ENCODE peak calls at places on chromosomes 1 and 21, in eight cellular contexts. V is left lung; X is IMR-90; L is esophagus squamous epithelium; A is adrenal gland; R is lower lobe of right lung; J is CD8-positive, alpha-beta T cell; N is pancreas. C is an unnamed sample. For H3K4me1, the result is how much of the 10 kb centered on the place peaks cover.

GRCh38 chr1:221118176-221118937 is 239.1 kb downstream of the HLX start:
- DNase-seq in V (no peak), X (no peak), L (no peak), A (no peak), R (no peak), J (no peak), N (no peak), C (no peak)

GRCh38 chr1:186626969-186627368 is 53.3 kb downstream of the PTGS2 start:
- DNase-seq in V (no peak), X (peak), L (no peak), A (no peak), R (no peak), J (no peak), N (no peak), C (no peak)

GRCh38 chr1:192382758-192383157 is 66.0 kb downstream of the RGS21 start:
- DNase-seq in V (no peak), X (no peak), L (no peak), A (no peak), R (no peak), J (no peak), N (no peak), C (no peak)

GRCh38 chr1:218718216-218718615 is 373.1 kb downstream of the TGFB2 start:
- DNase-seq in V (no peak), X (peak), L (no peak), A (no peak), R (no peak), J (no peak), N (no peak), C (no peak)

GRCh38 chr1:81371864-81372263 is 428.9 kb upstream of the ADGRL2 start:
- DNase-seq in V (no peak), X (no peak), L (no peak), A (no peak), R (no peak), J (no peak), N (no peak), C (no peak)

GRCh38 chr1:192788184-192788583 is 20.7 kb upstream of the RGS2 start:
- DNase-seq in V (no peak), X (peak), L (no peak), A (peak), R (no peak), J (no peak), N (no peak), C (peak)

GRCh38 chr1:57422271-57423134 is 1.4 kb downstream of the DAB1 start:
- DNase-seq in V (peak), X (peak), L (no peak), A (no peak), R (no peak), J (no peak), N (no peak), C (no peak)

GRCh38 chr21:32981096-32981495 is 44.6 kb upstream of the OLIG2 start:
- DNase-seq in V (no peak), X (no peak), L (no peak), A (no peak), R (no peak), J (no peak), N (no peak), C (no peak)

GRCh38 chr1:91764471-91765115 is 121.4 kb downstream of the TGFBR3 start:
- DNase-seq in V (no peak), X (no peak), L (no peak), A (no peak), R (no peak), J (no peak), N (no peak), C (no peak)

GRCh38 chr1:177983087-177983823 is 13.4 kb upstream of the SEC16B start:
- DNase-seq in V (no peak), X (peak), L (no peak), A (no peak), R (no peak), J (no peak), N (no peak), C (no peak)

GRCh38 chr1:38291906-38292521 is 245.4 kb upstream of the POU3F1 start:
- DNase-seq in V (no peak), X (no peak), L (no peak), A (no peak), R (no peak), J (no peak), N (no peak), C (no peak)

GRCh38 chr1:46173361-46173856 is 1.5 kb upstream of the TSPAN1 start:
- DNase-seq in V (no peak), X (peak), L (no peak), A (no peak), R (no peak), J (no peak), N (no peak), C (no peak)

GRCh38 chr1:156494309-156494895 is 6.2 kb downstream of the MEF2D start:
- DNase-seq in V (no peak), X (no peak), L (no peak), A (peak), R (no peak), J (no peak), N (no peak), C (no peak)

GRCh38 chr1:71964188-71964587 is 318.2 kb downstream of the NEGR1 start:
- DNase-seq in V (no peak), X (peak), L (no peak), A (no peak), R (no peak), J (no peak), N (no peak), C (no peak)

GRCh38 chr21:31294691-31295090 is 49.4 kb downstream of the TIAM1 start:
- DNase-seq in V (no peak), X (no peak), L (no peak), A (no peak), R (no peak), J (no peak), N (no peak), C (no peak)

GRCh38 chr1:31567956-31568570 is 8.3 kb upstream of the TINAGL1 start:
- DNase-seq in V (peak), X (no peak), L (no peak), A (no peak), R (no peak), J (no peak), N (no peak), C (no peak)

GRCh38 chr1:9350011-9350907 is 57.6 kb downstream of the SPSB1 start:
- DNase-seq in V (peak), X (peak), L (no peak), A (no peak), R (no peak), J (no peak), N (no peak), C (peak)

GRCh38 chr1:156889802-156890585 is 3.5 kb upstream of the PEAR1 start:
- DNase-seq in V (peak), X (peak), L (no peak), A (peak), R (peak), J (peak), N (peak), C (peak)

GRCh38 chr21:45623436-45623835 is 20.1 kb upstream of the PCBP3 start:
- DNase-seq in V (no peak), X (no peak), L (no peak), A (no peak), R (no peak), J (no peak), N (no peak), C (no peak)

GRCh38 chr1:232174306-232174705 is 455.6 kb downstream of the SIPA1L2 start:
- DNase-seq in V (no peak), X (no peak), L (no peak), A (no peak), R (no peak), J (no peak), N (no peak), C (no peak)

GRCh38 chr21:44722701-44723100 is 11.3 kb upstream of the TSPEAR start:
- DNase-seq in V (no peak), X (no peak), L (no peak), A (no peak), R (no peak), J (no peak), N (no peak), C (no peak)

GRCh38 chr1:3552176-3552575 is 59.1 kb downstream of the MEGF6 start:
- DNase-seq in V (no peak), X (no peak), L (no peak), A (no peak), R (no peak), J (no peak), N (no peak), C (no peak)

GRCh38 chr21:43598416-43599120 is 60.7 kb downstream of the HSF2BP start:
- DNase-seq in V (no peak), X (peak), L (no peak), A (no peak), R (no peak), J (no peak), N (no peak), C (peak)

GRCh38 chr1:30571380-30571779 is 152.0 kb downstream of the MATN1 start:
- DNase-seq in V (no peak), X (no peak), L (no peak), A (no peak), R (no peak), J (no peak), N (no peak), C (no peak)

GRCh38 chr1:165169028-165169427 is 187.5 kb downstream of the LMX1A start:
- DNase-seq in V (no peak), X (no peak), L (no peak), A (no peak), R (no peak), J (no peak), N (no peak), C (peak)

GRCh38 chr1:218073062-218073461 is 212.0 kb upstream of the RRP15 start:
- DNase-seq in V (no peak), X (no peak), L (no peak), A (no peak), R (no peak), J (no peak), N (no peak), C (no peak)

GRCh38 chr1:75097686-75098085 is 36.5 kb upstream of the LHX8 start:
- DNase-seq in V (no peak), X (no peak), L (no peak), A (peak), R (no peak), J (no peak), N (peak), C (peak)

GRCh38 chr1:152774875-152775274 is at the start of gene LCE1F:
- DNase-seq in V (no peak), X (no peak), L (no peak), A (no peak), R (no peak), J (no peak), N (no peak), C (no peak)

GRCh38 chr1:27632387-27633297 is 2.3 kb downstream of the FGR start:
- DNase-seq in V (peak), X (no peak), L (no peak), A (no peak), R (no peak), J (no peak), N (no peak), C (no peak)
- H3K27ac ChIP-seq in V (peak), X (no peak), L (peak), A (no peak), R (peak), J (no peak), N (no peak), C (no peak)

DNA sequence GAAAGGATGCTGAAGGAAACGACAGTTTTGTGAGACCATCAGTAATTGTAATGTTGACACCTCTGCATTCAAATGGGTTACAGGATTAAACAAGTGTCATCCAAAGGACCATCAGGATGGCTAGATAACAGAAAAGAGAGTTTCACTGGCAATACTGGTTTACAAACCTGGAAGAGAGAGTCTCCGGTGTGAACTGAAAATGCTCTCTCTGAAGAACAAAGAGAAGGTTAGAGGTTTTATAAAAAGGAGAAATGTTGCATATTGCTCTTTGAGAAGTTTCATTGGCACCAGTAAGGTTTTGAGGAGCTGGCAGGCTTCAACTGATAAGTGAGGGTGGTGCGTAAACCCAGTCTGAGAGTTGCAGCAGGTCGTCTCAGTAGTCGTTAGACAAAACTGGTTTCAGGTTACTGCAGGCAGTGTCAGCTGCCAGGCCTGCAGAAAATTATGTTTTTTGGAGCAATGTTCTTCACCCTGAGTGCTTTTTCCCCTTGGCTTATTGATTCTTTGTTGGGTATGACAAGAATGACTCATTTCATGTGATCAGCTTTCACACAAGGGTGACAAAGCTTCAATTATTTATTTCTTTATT is 42.2 kb downstream of the KCNK1 start:
- DNase-seq in V (no peak), X (no peak), L (no peak), A (no peak), R (no peak), J (no peak), N (no peak), C (no peak)
- H3K4me1 ChIP-seq in V (under half), X (under half), L (under half), A (under half), R (under half), J (under half), N (under half), C (under half)

GRCh38 chr1:234486858-234487830 is 8.2 kb upstream of the TARBP1 start:
- DNase-seq in V (no peak), X (peak), L (no peak), A (peak), R (no peak), J (no peak), N (no peak), C (peak)
- TF ChIP-seq CTCF in V (peak), X (peak), L (peak), A (peak), R (peak), J (no peak), N (peak), C (peak)

DNA sequence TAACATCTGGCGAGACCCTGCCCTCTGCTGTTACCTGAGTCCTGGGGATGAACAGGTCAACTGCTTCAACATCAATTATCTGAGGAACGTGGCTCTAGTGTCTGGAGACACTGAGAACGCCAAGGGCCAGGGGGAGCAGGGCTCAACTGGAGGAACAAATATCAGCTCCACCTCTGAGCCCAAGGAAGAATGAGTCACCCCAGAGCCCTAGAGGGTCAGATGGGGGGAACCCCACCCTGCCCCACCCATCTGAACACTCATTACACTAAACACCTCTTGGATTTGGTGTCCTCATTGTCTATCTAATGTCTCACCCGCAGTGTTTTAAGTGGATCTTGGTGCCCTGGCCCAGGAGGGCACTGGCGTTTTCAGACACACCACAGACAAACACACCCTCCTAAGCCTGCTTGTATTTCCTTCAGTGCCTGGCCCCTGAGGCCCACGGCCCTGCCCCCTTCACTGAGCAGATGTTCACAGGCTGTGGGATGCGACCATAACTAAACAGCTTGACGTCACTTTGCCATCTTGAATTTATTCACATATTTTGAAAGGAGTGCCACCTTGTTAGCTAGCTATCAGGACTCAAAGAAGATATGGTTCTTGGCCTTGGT is 2.2 kb upstream of the FALEC start:
- DNase-seq in V (no peak), X (no peak), L (no peak), A (no peak), R (peak), J (no peak), N (no peak), C (no peak)
- H3K27ac ChIP-seq in V (no peak), X (no peak), L (peak), A (no peak), R (no peak), J (no peak), N (no peak), C (peak)